ENCODE peak calls at places on chromosomes 4 and X, in six cellular contexts. N is A172, R is nephron progenitor cell, I is psoas muscle, H is HEK293T, Z is anterior cingulate cortex. C is an unnamed sample.

GRCh38 chr4:4960574-4960973 is 58.7 kb downstream of the CYTL1 start:
- DNase-seq in R (no peak), H (no peak), N (no peak), I (no peak), Z (no peak), C (no peak)

GRCh38 chrX:28542791-28543190 is 44.5 kb upstream of the IL1RAPL1 start:
- DNase-seq in R (no peak), N (no peak), Z (no peak), H (no peak), I (no peak), C (no peak)

GRCh38 chr4:95093460-95093859 is 335.7 kb downstream of the BMPR1B start:
- DNase-seq in R (no peak), N (no peak), Z (no peak), H (no peak), I (no peak), C (no peak)

GRCh38 chr4:41143721-41144379 is 70.5 kb downstream of the APBB2 start:
- DNase-seq in R (no peak), I (no peak), H (no peak), Z (no peak), N (no peak), C (no peak)

GRCh38 chr4:178356725-178357124 is 914.5 kb upstream of the AGA start:
- DNase-seq in R (no peak), Z (no peak), I (no peak), N (no peak), H (no peak), C (no peak)

GRCh38 chr4:1856071-1856919 is at the start of gene LETM1:
- DNase-seq in I (peak; percentile 98), N (peak; percentile 82), H (peak; percentile 92), Z (peak; percentile 96), R (peak; percentile 89), C (peak; percentile 100)

GRCh38 chr4:93960450-93960849 is 131.9 kb downstream of the ATOH1 start:
- DNase-seq in R (no peak), Z (no peak), I (no peak), N (no peak), H (no peak), C (no peak)

GRCh38 chrX:920234-920799 is 289.7 kb downstream of the SHOX start:
- DNase-seq in N (peak; percentile 79), I (no peak), R (peak; percentile 43), H (no peak), Z (no peak), C (peak; percentile 68)

GRCh38 chr4:7691992-7692391 is 247.7 kb downstream of the AFAP1 start:
- DNase-seq in I (peak; percentile 57), R (no peak), Z (no peak), N (no peak), H (no peak), C (peak; percentile 58)